ENCODE peak calls at places on chromosome 14, in six cellular contexts. T, R, E, J, K and Z are unnamed samples.

GRCh38 chr14:63045612-63046320 is 508 bp upstream of the KCNH5 start:
- DNase-seq in T (peak; percentile 43), R (no peak), E (no peak), J (peak; percentile 87), K (no peak), Z (peak; percentile 91)

GRCh38 chr14:53952533-53952932 is 4.1 kb downstream of the BMP4 start:
- DNase-seq in T (no peak), R (no peak), E (no peak), J (no peak), K (no peak), Z (peak; percentile 72)

GRCh38 chr14:99360774-99361595 is 89.0 kb upstream of the BCL11B start:
- DNase-seq in T (no peak), R (no peak), E (no peak), J (no peak), K (no peak), Z (peak; percentile 37)

GRCh38 chr14:30608533-30609006 is 13.5 kb upstream of the SCFD1 start:
- DNase-seq in T (no peak), R (no peak), E (no peak), J (no peak), K (no peak), Z (peak; percentile 26)

GRCh38 chr14:102213984-102214658 is 74.4 kb downstream of the WDR20 start:
- DNase-seq in T (no peak), R (peak; percentile 63), E (no peak), J (no peak), K (no peak), Z (no peak)

GRCh38 chr14:99605299-99605961 is 1.4 kb upstream of the CCDC85C start:
- DNase-seq in T (no peak), R (peak; percentile 57), E (peak; percentile 72), J (peak; percentile 62), K (no peak), Z (peak; percentile 85)

GRCh38 chr14:65864993-65865392 is 452.5 kb downstream of the FUT8 start:
- DNase-seq in T (no peak), R (no peak), E (no peak), J (no peak), K (no peak), Z (peak; percentile 14)

GRCh38 chr14:102052522-102052921 is 34.3 kb downstream of the HSP90AA1 start:
- DNase-seq in T (no peak), R (no peak), E (no peak), J (no peak), K (no peak), Z (no peak)

GRCh38 chr14:53957739-53958138 is 1.1 kb upstream of the BMP4 start:
- DNase-seq in T (no peak), R (no peak), E (no peak), J (no peak), K (no peak), Z (no peak)

GRCh38 chr14:32813401-32813800 is 125.3 kb upstream of the NPAS3 start:
- DNase-seq in T (no peak), R (no peak), E (no peak), J (no peak), K (no peak), Z (no peak)

GRCh38 chr14:74333909-74334308 is 14.4 kb upstream of the VRTN start:
- DNase-seq in T (no peak), R (no peak), E (no peak), J (no peak), K (peak; percentile 39), Z (no peak)

GRCh38 chr14:38578278-38578681 is 322.4 kb upstream of the CLEC14A start:
- DNase-seq in T (no peak), R (no peak), E (no peak), J (no peak), K (no peak), Z (no peak)

GRCh38 chr14:69612759-69613145 is 1.4 kb downstream of the SUSD6 start:
- DNase-seq in T (no peak), R (no peak), E (no peak), J (no peak), K (no peak), Z (peak; percentile 30)

GRCh38 chr14:73726025-73726961 is 12.1 kb upstream of the PNMA1 start:
- DNase-seq in T (no peak), R (no peak), E (no peak), J (no peak), K (no peak), Z (no peak)

GRCh38 chr14:95234426-95234825 is 77.1 kb upstream of the DICER1 start:
- DNase-seq in T (no peak), R (no peak), E (no peak), J (no peak), K (no peak), Z (no peak)

GRCh38 chr14:25233613-25234012 is 183.7 kb upstream of the STXBP6 start:
- DNase-seq in T (no peak), R (no peak), E (no peak), J (no peak), K (no peak), Z (peak; percentile 31)

GRCh38 chr14:53399057-53399456 is 245.9 kb upstream of the DDHD1 start:
- DNase-seq in T (no peak), R (peak; percentile 36), E (no peak), J (peak; percentile 10), K (peak; percentile 16), Z (peak; percentile 26)

GRCh38 chr14:36317650-36318049 is 2.8 kb downstream of the MBIP start:
- DNase-seq in T (no peak), R (no peak), E (no peak), J (no peak), K (no peak), Z (no peak)

GRCh38 chr14:100103261-100104005 is 38.2 kb downstream of the EVL start:
- DNase-seq in T (no peak), R (no peak), E (no peak), J (no peak), K (no peak), Z (peak; percentile 26)

GRCh38 chr14:83575301-83575700 is 1954.6 kb upstream of the FLRT2 start:
- DNase-seq in T (no peak), R (peak; percentile 17), E (no peak), J (no peak), K (no peak), Z (no peak)

GRCh38 chr14:34673702-34674101 is 40.7 kb downstream of the CFL2 start:
- DNase-seq in T (no peak), R (no peak), E (no peak), J (no peak), K (no peak), Z (no peak)

GRCh38 chr14:57845802-57846531 is 19.9 kb downstream of the SLC35F4 start:
- DNase-seq in T (no peak), R (no peak), E (no peak), J (no peak), K (peak; percentile 66), Z (no peak)